ENCODE peak calls at places on chromosomes 7 and 10, in four cellular contexts. One of them, this sample, is unnamed.
A peak's percentile ranks its signal among the peaks of the same experiment; 100 is the strongest.

GRCh38 chr10:61642073-61642637 is 20.6 kb upstream of the CABCOCO1 start:
- DNase-seq in uterus: no peak
- DNase-seq in tibial artery: no peak
- DNase-seq in A549: no peak
- DNase-seq in this sample: no peak

GRCh38 chr7:462173-463103 is 57.2 kb downstream of the PDGFA start:
- DNase-seq in uterus: no peak
- DNase-seq in tibial artery: peak; percentile 10
- DNase-seq in A549: no peak
- DNase-seq in this sample: no peak

GRCh38 chr10:25453619-25454018 is 278.8 kb downstream of the GPR158 start:
- DNase-seq in uterus: no peak
- DNase-seq in tibial artery: no peak
- DNase-seq in A549: no peak
- DNase-seq in this sample: no peak

GRCh38 chr7:141323826-141324225 is 227.4 kb upstream of the AGK start:
- DNase-seq in uterus: no peak
- DNase-seq in tibial artery: no peak
- DNase-seq in A549: no peak
- DNase-seq in this sample: no peak

GRCh38 chr10:11017575-11018425 is at the start of gene CELF2:
- DNase-seq in uterus: peak; percentile 57
- DNase-seq in tibial artery: peak; percentile 41
- DNase-seq in A549: no peak
- DNase-seq in this sample: peak; percentile 62

GRCh38 chr7:93327006-93327633 is 95.0 kb downstream of the VPS50 start:
- DNase-seq in uterus: no peak
- DNase-seq in tibial artery: no peak
- DNase-seq in A549: no peak
- DNase-seq in this sample: no peak

GRCh38 chr10:131009801-131010200 is 301.7 kb downstream of the TCERG1L start:
- DNase-seq in uterus: no peak
- DNase-seq in tibial artery: no peak
- DNase-seq in A549: no peak
- DNase-seq in this sample: no peak

GRCh38 chr10:88980836-88981235 is 9.8 kb upstream of the FAS start:
- DNase-seq in uterus: no peak
- DNase-seq in tibial artery: no peak
- DNase-seq in A549: no peak
- DNase-seq in this sample: no peak

GRCh38 chr7:120272261-120272895 is 597 bp upstream of the KCND2 start:
- DNase-seq in uterus: peak; percentile 27
- DNase-seq in tibial artery: no peak
- DNase-seq in A549: peak; percentile 47
- DNase-seq in this sample: peak; percentile 30

GRCh38 chr7:76050545-76050944 is 2.6 kb downstream of the MDH2 start:
- DNase-seq in uterus: no peak
- DNase-seq in tibial artery: no peak
- DNase-seq in A549: no peak
- DNase-seq in this sample: no peak

GRCh38 chr10:21989453-21990154 is 13.9 kb downstream of the DNAJC1 start:
- DNase-seq in uterus: peak; percentile 25
- DNase-seq in tibial artery: peak; percentile 33
- DNase-seq in A549: peak; percentile 54
- DNase-seq in this sample: peak; percentile 44

GRCh38 chr10:80443531-80443974 is 10.6 kb upstream of the TSPAN14 start:
- DNase-seq in uterus: no peak
- DNase-seq in tibial artery: no peak
- DNase-seq in A549: no peak
- DNase-seq in this sample: peak; percentile 62

GRCh38 chr7:3880221-3880935 is 579.3 kb downstream of the SDK1 start:
- DNase-seq in uterus: no peak
- DNase-seq in tibial artery: no peak
- DNase-seq in A549: no peak
- DNase-seq in this sample: no peak

GRCh38 chr7:90857595-90857994 is 261.5 kb downstream of the CDK14 start:
- DNase-seq in uterus: no peak
- DNase-seq in tibial artery: no peak
- DNase-seq in A549: no peak
- DNase-seq in this sample: no peak

GRCh38 chr10:82150123-82150900 is 275.3 kb downstream of the NRG3 start:
- DNase-seq in uterus: no peak
- DNase-seq in tibial artery: no peak
- DNase-seq in A549: no peak
- DNase-seq in this sample: peak; percentile 79

GRCh38 chr10:8591619-8592018 is 537.1 kb downstream of the GATA3 start:
- DNase-seq in uterus: no peak
- DNase-seq in tibial artery: no peak
- DNase-seq in A549: no peak
- DNase-seq in this sample: no peak

GRCh38 chr10:58064714-58065528 is 202.8 kb downstream of the IPMK start:
- DNase-seq in uterus: no peak
- DNase-seq in tibial artery: no peak
- DNase-seq in A549: peak; percentile 24
- DNase-seq in this sample: peak; percentile 18

GRCh38 chr7:72183835-72184234 is 228.3 kb downstream of the CALN1 start:
- DNase-seq in uterus: no peak
- DNase-seq in tibial artery: no peak
- DNase-seq in A549: no peak
- DNase-seq in this sample: peak; percentile 7

GRCh38 chr10:132878091-132878729 is 64.2 kb downstream of the CFAP46 start:
- DNase-seq in uterus: peak; percentile 6
- DNase-seq in tibial artery: no peak
- DNase-seq in A549: no peak
- DNase-seq in this sample: no peak

GRCh38 chr7:45974540-45975360 is 53.7 kb upstream of the IGFBP3 start:
- DNase-seq in uterus: no peak
- DNase-seq in tibial artery: no peak
- DNase-seq in A549: no peak
- DNase-seq in this sample: no peak

GRCh38 chr7:78081344-78081743 is 282.8 kb downstream of the PHTF2 start:
- DNase-seq in uterus: no peak
- DNase-seq in tibial artery: no peak
- DNase-seq in A549: no peak
- DNase-seq in this sample: no peak

GRCh38 chr7:78080241-78080640 is 281.7 kb downstream of the PHTF2 start:
- DNase-seq in uterus: no peak
- DNase-seq in tibial artery: no peak
- DNase-seq in A549: no peak
- DNase-seq in this sample: no peak

GRCh38 chr7:78082556-78082955 is 284.0 kb downstream of the PHTF2 start:
- DNase-seq in uterus: no peak
- DNase-seq in tibial artery: no peak
- DNase-seq in A549: no peak
- DNase-seq in this sample: no peak

GRCh38 chr7:78081888-78082287 is 283.3 kb downstream of the PHTF2 start:
- DNase-seq in uterus: no peak
- DNase-seq in tibial artery: no peak
- DNase-seq in A549: no peak
- DNase-seq in this sample: peak; percentile 41

GRCh38 chr7:78080811-78081210 is 282.2 kb downstream of the PHTF2 start:
- DNase-seq in uterus: no peak
- DNase-seq in tibial artery: no peak
- DNase-seq in A549: no peak
- DNase-seq in this sample: no peak
- H3K27ac ChIP-seq in uterus: no peak overlapping the region
- H3K27ac ChIP-seq in tibial artery: no peak overlapping the region
- H3K27ac ChIP-seq in A549: no peak overlapping the region
- H3K27ac ChIP-seq in this sample: no peak overlapping the region

GRCh38 chr7:153473189-153473588 is 579.0 kb upstream of the DPP6 start:
- DNase-seq in uterus: peak; percentile 55
- DNase-seq in tibial artery: no peak
- DNase-seq in A549: no peak
- DNase-seq in this sample: no peak

GRCh38 chr7:153472516-153472915 is 579.7 kb upstream of the DPP6 start:
- DNase-seq in uterus: no peak
- DNase-seq in tibial artery: no peak
- DNase-seq in A549: no peak
- DNase-seq in this sample: no peak

GRCh38 chr7:153476166-153476565 is 576.0 kb upstream of the DPP6 start:
- DNase-seq in uterus: no peak
- DNase-seq in tibial artery: no peak
- DNase-seq in A549: no peak
- DNase-seq in this sample: no peak

GRCh38 chr7:153470004-153470671 is 582.1 kb upstream of the DPP6 start:
- DNase-seq in uterus: no peak
- DNase-seq in tibial artery: no peak
- DNase-seq in A549: no peak
- DNase-seq in this sample: no peak

GRCh38 chr7:153475240-153475639 is 577.0 kb upstream of the DPP6 start:
- DNase-seq in uterus: no peak
- DNase-seq in tibial artery: no peak
- DNase-seq in A549: no peak
- DNase-seq in this sample: no peak
- TF ChIP-seq CTCF in uterus: no peak
- TF ChIP-seq CTCF in tibial artery: no peak
- TF ChIP-seq CTCF in A549: no peak
- TF ChIP-seq CTCF in this sample: no peak

DNA sequence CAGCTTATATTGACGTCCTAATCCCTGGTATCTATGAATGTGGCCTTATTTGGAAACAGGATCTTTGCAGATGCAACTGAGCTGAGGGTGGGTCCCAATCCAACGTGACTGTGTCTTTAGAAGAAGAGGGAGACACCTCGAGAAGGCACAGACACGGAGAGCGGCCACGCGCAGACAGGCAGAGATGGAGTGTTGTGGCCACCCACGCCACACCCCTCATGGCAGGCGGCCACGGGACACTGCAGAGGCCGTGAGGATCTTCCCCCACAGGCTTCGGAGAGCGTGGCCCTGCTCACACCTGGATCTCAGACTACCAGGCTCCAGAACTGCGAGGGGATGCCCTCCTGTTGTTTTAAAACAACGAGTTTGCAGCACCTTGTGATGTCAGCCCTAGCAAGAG is 244.9 kb downstream of the DNAJB6 start:
- DNase-seq in uterus: no peak
- DNase-seq in tibial artery: no peak
- DNase-seq in A549: no peak
- DNase-seq in this sample: no peak
- H3K9me3 ChIP-seq in uterus: no peaks in the 10 kb centered on the region
- H3K9me3 ChIP-seq in tibial artery: no peaks in the 10 kb centered on the region
- H3K9me3 ChIP-seq in A549: no peaks in the 10 kb centered on the region
- H3K9me3 ChIP-seq in this sample: no peaks in the 10 kb centered on the region

GRCh38 chr10:30510184-30510931 is 76.4 kb downstream of the MAP3K8 start:
- DNase-seq in uterus: peak; percentile 54
- DNase-seq in tibial artery: peak; percentile 79
- DNase-seq in A549: peak; percentile 79
- DNase-seq in this sample: no peak

GRCh38 chr10:30509508-30509907 is 75.5 kb downstream of the MAP3K8 start:
- DNase-seq in uterus: no peak
- DNase-seq in tibial artery: no peak
- DNase-seq in A549: no peak
- DNase-seq in this sample: no peak

GRCh38 chr10:30502266-30503058 is 68.5 kb downstream of the MAP3K8 start:
- DNase-seq in uterus: no peak
- DNase-seq in tibial artery: peak; percentile 46
- DNase-seq in A549: no peak
- DNase-seq in this sample: no peak

GRCh38 chr10:30503700-30504462 is 69.9 kb downstream of the MAP3K8 start:
- DNase-seq in uterus: no peak
- DNase-seq in tibial artery: no peak
- DNase-seq in A549: no peak
- DNase-seq in this sample: no peak

DNA sequence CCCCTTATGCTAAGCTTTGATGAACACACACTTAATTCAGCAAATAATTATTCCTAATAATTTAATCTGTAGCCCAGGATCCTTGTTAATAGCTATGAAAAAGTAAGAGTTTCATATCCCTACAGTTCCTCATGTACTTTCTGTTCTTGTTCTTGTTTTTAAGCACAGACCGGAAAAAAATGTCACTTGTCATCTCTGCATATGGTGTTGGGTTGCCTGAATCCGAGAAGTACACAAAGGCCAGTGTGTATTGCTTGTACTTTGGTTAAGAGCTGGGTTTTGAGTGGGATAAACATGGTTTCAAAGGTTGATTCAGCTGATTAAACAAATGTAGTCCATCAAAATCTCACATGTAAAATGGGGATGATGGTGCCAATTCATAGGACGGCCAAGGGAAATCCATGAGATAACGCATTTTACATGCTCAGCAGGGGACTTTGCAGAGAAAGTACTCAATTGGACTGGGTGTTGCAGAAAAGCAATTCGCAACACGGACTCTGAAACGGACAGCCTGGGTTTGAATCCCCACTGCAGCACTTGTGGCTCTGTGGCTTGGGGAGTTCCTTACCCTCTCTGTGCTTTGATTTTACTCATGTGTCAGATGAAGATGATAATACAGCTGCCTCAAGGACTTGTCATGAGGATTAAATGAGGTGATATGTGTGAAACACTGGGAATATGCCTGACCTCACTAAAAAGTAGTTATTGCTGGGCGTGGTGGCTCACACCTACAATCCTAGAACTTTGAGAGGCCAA is 71.7 kb downstream of the MAP3K8 start:
- DNase-seq in uterus: no peak
- DNase-seq in tibial artery: no peak
- DNase-seq in A549: no peak
- DNase-seq in this sample: no peak
- H3K27ac ChIP-seq in uterus: no peak overlapping the region
- H3K27ac ChIP-seq in tibial artery: no peak overlapping the region
- H3K27ac ChIP-seq in A549: no peak overlapping the region
- H3K27ac ChIP-seq in this sample: no peak overlapping the region

GRCh38 chr10:114087655-114088054 is 44.0 kb downstream of the ADRB1 start:
- DNase-seq in uterus: no peak
- DNase-seq in tibial artery: no peak
- DNase-seq in A549: no peak
- DNase-seq in this sample: no peak
- TF ChIP-seq CTCF in uterus: no peak
- TF ChIP-seq CTCF in tibial artery: no peak
- TF ChIP-seq CTCF in A549: no peak
- TF ChIP-seq CTCF in this sample: no peak

GRCh38 chr10:83179371-83179770 is 959.9 kb upstream of the GHITM start:
- DNase-seq in uterus: no peak
- DNase-seq in tibial artery: no peak
- DNase-seq in A549: no peak
- DNase-seq in this sample: no peak

GRCh38 chr10:83190614-83191013 is 948.7 kb upstream of the GHITM start:
- DNase-seq in uterus: no peak
- DNase-seq in tibial artery: no peak
- DNase-seq in A549: no peak
- DNase-seq in this sample: no peak

GRCh38 chr10:83182076-83182475 is 957.2 kb upstream of the GHITM start:
- DNase-seq in uterus: no peak
- DNase-seq in tibial artery: no peak
- DNase-seq in A549: no peak
- DNase-seq in this sample: no peak

DNA sequence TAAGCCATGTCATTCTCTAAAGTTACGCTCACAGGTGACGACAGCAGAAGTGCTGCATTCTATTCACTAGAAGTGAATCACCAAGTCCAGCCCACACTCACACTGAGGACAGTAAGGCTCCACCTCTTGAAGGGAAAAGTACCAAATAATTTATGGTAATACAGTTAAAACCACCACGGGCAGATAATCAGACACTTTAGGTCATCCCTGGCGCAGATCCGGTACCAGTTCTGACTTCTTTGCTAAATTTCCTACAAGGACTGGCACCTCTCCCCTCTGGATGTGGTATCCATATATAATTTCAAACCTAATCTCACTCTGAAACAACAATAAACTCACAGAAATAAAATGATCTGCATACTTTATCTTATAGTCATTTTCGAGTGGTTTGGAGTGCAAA is 954.7 kb upstream of the GHITM start:
- DNase-seq in uterus: no peak
- DNase-seq in tibial artery: no peak
- DNase-seq in A549: no peak
- DNase-seq in this sample: no peak
- H3K9me3 ChIP-seq in uterus: no peaks in the 10 kb centered on the region
- H3K9me3 ChIP-seq in tibial artery: no peaks in the 10 kb centered on the region
- H3K9me3 ChIP-seq in A549: no peaks in the 10 kb centered on the region
- H3K9me3 ChIP-seq in this sample: no peaks in the 10 kb centered on the region

This sample was measured in WERI-Rb-1.